ENCODE peak calls at places on chromosomes 4 and X, in six cellular contexts. K is HAP-1, T is ovary, M is NT2/D1, X is transverse colon, Z is left ventricle myocardium inferior. U is an unnamed sample. For H3K4me1 and H3K36me3, the result is how much of the 10 kb centered on the place peaks cover.

GRCh38 chr4:100008048-100008447 is 58.0 kb upstream of the H2AZ1 start:
- DNase-seq in K (no peak), T (no peak), M (no peak), X (no peak), Z (no peak), U (no peak)

GRCh38 chr4:67712000-67712625 is 11.2 kb upstream of the UBA6 start:
- DNase-seq in K (no peak), T (no peak), M (no peak), X (no peak), Z (no peak), U (no peak)

GRCh38 chr4:56261027-56261426 is 126.3 kb downstream of the AASDH start:
- DNase-seq in K (no peak), T (no peak), M (no peak), X (no peak), Z (no peak), U (no peak)

GRCh38 chr4:39846135-39846534 is 131.6 kb downstream of the PDS5A start:
- DNase-seq in K (no peak), T (no peak), M (no peak), X (peak), Z (no peak), U (no peak)

GRCh38 chrX:68719904-68720614 is 72.6 kb downstream of the STARD8 start:
- DNase-seq in K (peak), T (no peak), M (no peak), X (no peak), Z (no peak), U (no peak)

GRCh38 chrX:39260965-39261364 is 459.7 kb downstream of the MID1IP1 start:
- DNase-seq in K (no peak), T (no peak), M (no peak), X (no peak), Z (no peak), U (no peak)

GRCh38 chr4:68373513-68373912 is 23.6 kb upstream of the YTHDC1 start:
- DNase-seq in K (peak), T (peak), M (peak), X (peak), Z (peak), U (peak)

GRCh38 chr4:40475609-40476008 is 140.5 kb downstream of the CHRNA9 start:
- DNase-seq in K (no peak), T (no peak), M (no peak), X (peak), Z (no peak), U (no peak)

GRCh38 chr4:6855692-6856297 is 53.8 kb upstream of the TBC1D14 start:
- DNase-seq in K (no peak), T (no peak), M (no peak), X (no peak), Z (no peak), U (no peak)

GRCh38 chrX:65837875-65838549 is 170.6 kb downstream of the MSN start:
- DNase-seq in K (no peak), T (no peak), M (no peak), X (no peak), Z (no peak), U (no peak)

GRCh38 chr4:108342325-108342986 is 173.7 kb upstream of the LEF1 start:
- DNase-seq in K (no peak), T (no peak), M (no peak), X (no peak), Z (no peak), U (no peak)

GRCh38 chr4:33864290-33864859 is 2379.9 kb downstream of the ARAP2 start:
- DNase-seq in K (no peak), T (no peak), M (no peak), X (no peak), Z (no peak), U (no peak)

GRCh38 chrX:136138939-136139338 is 8.4 kb upstream of the FHL1 start:
- DNase-seq in K (peak), T (no peak), M (no peak), X (no peak), Z (no peak), U (no peak)

GRCh38 chrX:2452799-2453198 is 48.0 kb downstream of the DHRSX start:
- DNase-seq in K (no peak), T (no peak), M (no peak), X (no peak), Z (no peak), U (no peak)

GRCh38 chrX:1591102-1591862 is at the start of gene AKAP17A:
- DNase-seq in K (peak), T (peak), M (peak), X (peak), Z (peak), U (peak)

GRCh38 chr4:70442474-70442873 is 29.5 kb upstream of the MUC7 start:
- DNase-seq in K (no peak), T (no peak), M (no peak), X (no peak), Z (no peak), U (no peak)

GRCh38 chr4:30717208-30718020 is 2.8 kb upstream of the PCDH7 start:
- DNase-seq in K (peak), T (peak), M (peak), X (peak), Z (peak), U (peak)

GRCh38 chr4:30720021-30720655 is at the start of gene PCDH7:
- DNase-seq in K (peak), T (peak), M (peak), X (peak), Z (peak), U (no peak)

GRCh38 chr4:30719363-30720020 is 677 bp upstream of the PCDH7 start:
- DNase-seq in K (peak), T (peak), M (peak), X (peak), Z (peak), U (no peak)

GRCh38 chr4:30718021-30718888 is 1.9 kb upstream of the PCDH7 start:
- DNase-seq in K (peak), T (peak), M (peak), X (peak), Z (peak), U (peak)

DNA sequence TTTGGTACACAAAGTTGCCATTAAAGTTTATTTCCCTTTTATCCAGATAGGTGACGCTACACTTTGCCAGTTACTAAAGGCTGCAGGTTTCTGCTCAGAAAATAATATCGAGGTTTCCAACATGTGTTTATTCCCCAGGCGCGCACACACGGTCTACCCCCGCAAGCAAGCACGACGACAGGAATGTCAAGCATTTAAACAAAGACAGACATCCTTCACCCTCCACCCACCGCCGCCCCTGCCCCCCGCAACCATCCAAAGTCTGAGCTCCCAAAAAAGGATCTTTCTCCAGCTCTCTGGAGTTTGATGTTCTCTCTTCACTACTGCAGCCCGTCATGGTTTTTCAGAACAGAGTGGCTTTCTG is 1.3 kb upstream of the PCDH7 start:
- DNase-seq in K (peak), T (no peak), M (no peak), X (no peak), Z (no peak), U (no peak)
- H3K4me1 ChIP-seq in K (under half), T (under half), M (under half), X (half or more), Z (half or more), U (under half)

DNA sequence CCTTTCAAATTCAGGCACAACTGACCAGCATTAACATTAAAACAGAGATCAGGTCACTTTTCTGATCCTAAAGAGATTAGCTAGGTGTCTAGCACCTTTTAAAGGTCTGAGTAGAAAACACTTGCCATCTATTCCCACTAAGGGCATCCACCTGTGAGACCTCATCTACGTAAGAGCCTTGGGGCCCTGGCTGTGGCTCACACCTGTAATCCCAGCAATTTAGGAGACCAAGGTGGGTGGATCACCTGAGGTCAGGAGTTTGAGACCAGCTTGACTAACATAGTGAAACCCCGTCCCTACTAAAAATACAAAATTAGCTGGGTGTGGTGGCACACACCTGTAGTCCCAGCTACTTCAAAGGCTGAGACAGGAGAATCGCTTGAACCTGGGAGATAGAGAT is 11.8 kb downstream of the TBC1D9 start:
- DNase-seq in K (no peak), T (no peak), M (no peak), X (no peak), Z (no peak), U (no peak)
- H3K36me3 ChIP-seq in K (under half), T (under half), M (under half), X (under half), Z (under half), U (under half)

DNA sequence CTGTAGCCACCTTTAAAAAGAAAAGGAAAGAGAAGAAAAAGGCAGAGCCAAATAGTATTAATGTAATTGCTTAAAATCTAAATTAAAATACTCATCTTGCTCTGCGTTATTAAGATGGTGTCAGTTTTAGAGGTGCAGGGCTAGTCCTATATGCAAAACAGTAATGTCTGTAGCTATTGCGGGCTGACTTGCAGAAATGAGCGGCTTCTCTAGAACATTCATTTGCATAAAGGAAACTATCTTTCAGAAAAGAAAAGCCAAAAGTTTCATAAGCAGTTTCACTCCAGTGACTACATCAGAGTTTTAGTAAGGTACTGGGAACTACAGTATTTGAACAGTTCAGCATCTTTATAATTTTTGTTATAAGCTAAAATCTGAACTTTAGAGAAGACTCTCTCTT is 6.0 kb downstream of the SMAD1 start:
- DNase-seq in K (no peak), T (no peak), M (no peak), X (no peak), Z (no peak), U (no peak)
- H3K4me1 ChIP-seq in K (under half), T (under half), M (under half), X (half or more), Z (half or more), U (under half)

DNA sequence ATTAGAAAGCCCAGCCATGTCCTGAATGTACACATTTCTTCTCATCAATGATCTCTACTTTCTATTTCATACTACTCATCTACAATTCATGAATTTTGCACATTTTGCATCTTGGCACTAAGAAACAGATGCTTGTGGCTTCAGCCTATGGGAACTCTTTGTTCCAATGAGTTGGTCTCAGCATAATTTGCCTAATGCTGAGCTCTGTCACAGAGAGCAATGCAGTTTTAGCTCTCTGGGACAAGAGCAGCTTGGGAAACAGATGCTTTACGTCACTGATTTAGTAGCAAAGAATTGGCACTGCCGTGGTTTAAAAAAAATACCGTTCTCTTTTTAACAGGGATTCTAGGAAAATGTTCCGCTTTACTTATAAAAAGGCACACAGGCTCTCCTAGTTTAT is 162.4 kb downstream of the WDFY3 start:
- DNase-seq in K (no peak), T (no peak), M (no peak), X (no peak), Z (no peak), U (no peak)
- H3K36me3 ChIP-seq in K (under half), T (under half), M (under half), X (under half), Z (half or more), U (under half)

GRCh38 chrX:107718156-107718621 is 57.4 kb downstream of the TSC22D3 start:
- DNase-seq in K (peak), T (peak), M (no peak), X (peak), Z (no peak), U (peak)
- H3K4me1 ChIP-seq in K (under half), T (under half), M (under half), X (under half), Z (half or more), U (under half)

DNA sequence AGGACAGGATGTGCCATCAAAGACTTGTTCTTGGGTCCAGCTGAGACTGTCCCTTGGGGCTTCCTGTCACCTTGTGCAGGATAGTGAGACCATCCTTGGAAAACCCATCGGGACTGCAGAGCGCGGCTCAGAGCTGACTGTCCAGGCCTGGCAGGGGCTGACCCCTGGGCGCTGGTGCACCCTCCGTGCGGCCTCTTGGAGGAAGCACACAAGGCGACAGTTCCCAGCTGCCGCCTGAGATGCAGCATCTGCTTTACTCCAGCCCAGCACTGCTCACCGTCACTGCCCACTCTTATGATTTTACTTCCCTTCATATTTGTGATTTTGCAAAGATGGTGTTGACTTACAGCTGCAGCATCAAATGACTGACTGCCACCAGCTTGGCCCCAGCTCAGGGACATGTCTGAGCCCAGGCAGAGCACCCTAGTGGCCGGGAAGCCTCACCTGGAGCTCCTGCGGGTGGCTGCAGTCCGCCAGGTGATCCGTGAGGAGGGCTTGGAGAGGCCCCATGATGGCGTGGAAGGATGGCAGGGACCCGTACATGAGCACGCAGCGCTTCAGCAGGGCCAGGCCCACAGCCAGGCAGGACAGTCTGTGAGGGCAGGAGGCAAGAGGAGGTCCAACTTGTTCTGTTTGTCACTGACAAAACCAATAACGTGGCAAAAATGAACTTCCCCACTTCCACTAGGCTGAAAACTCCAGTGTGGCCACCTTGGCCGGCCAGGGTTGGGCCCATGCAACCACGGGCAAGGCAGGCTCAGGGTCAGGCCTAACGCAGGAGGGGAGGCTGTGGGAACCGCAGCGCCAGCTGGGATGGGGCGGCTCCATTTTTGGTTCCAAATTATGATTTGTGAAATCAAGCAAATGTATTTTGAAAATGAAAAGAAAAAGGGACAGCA is 21.8 kb downstream of the NOP14 start:
- DNase-seq in K (peak), T (no peak), M (no peak), X (peak), Z (no peak), U (peak)
- H3K36me3 ChIP-seq in K (half or more), T (under half), M (half or more), X (under half), Z (half or more), U (under half)

DNA sequence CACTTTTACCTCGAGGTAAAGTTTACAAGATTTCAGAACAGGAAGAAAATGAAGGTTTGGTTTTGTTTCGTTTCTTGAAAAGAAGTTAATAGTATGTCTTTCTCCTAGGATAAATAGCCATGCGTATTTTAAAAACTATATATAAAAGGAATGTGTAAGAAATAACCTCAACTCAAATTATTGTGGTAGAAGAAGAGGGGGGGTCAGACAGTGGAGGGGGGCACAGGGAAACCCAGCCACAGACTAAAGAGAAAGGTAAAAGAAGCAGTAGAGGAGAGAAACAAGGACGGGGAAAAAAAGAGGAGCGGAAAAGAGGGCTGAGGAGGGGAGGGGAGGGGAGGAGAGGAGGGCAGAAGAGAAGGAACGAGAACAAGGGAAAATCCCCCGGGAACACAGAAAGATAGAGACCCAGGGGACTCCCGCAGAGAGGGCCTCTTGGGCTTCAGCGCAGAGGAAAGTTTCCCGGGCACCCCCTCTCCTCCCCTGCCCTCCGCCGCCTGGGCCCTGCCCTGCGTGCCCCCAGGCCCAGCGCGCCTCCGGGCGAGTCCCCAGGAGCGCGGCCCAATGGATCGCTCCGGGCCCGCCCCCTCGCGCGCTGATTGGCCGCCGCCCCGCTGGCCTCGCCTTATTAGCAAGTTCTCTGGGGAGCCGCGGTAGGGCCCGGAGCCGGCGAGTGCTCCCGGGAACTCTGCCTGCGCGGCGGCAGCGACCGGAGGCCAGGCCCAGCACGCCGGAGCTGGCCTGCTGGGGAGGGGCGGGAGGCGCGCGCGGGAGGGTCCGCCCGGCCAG is at the start of gene MSX1:
- DNase-seq in K (peak), T (peak), M (peak), X (peak), Z (peak), U (peak)
- H3K4me1 ChIP-seq in K (under half), T (under half), M (under half), X (under half), Z (half or more), U (under half)

GRCh38 chr4:1746265-1746691 is 25.0 kb downstream of the TACC3 start:
- DNase-seq in K (peak), T (peak), M (peak), X (peak), Z (peak), U (peak)

GRCh38 chr4:1746919-1747602 is 25.7 kb downstream of the TACC3 start:
- DNase-seq in K (no peak), T (no peak), M (no peak), X (no peak), Z (no peak), U (peak)

GRCh38 chr4:1745165-1745564 is 23.8 kb downstream of the TACC3 start:
- DNase-seq in K (no peak), T (no peak), M (no peak), X (no peak), Z (no peak), U (no peak)

GRCh38 chr4:1744552-1744951 is 23.2 kb downstream of the TACC3 start:
- DNase-seq in K (no peak), T (no peak), M (no peak), X (no peak), Z (no peak), U (no peak)

GRCh38 chr4:1745697-1746096 is 24.4 kb downstream of the TACC3 start:
- DNase-seq in K (no peak), T (no peak), M (no peak), X (no peak), Z (no peak), U (no peak)
- H3K36me3 ChIP-seq in K (under half), T (under half), M (under half), X (under half), Z (under half), U (under half)

U was measured in testis.